ENCODE peak calls at places on chromosomes 5 and 9, in eight cellular contexts. Q is right atrium auricular region; P is right cardiac atrium; I is right lobe of liver; D is CD4-positive, alpha-beta memory T cell; T is cardiac muscle cell; S is small intestine; C is sigmoid colon. K is an unnamed sample.

GRCh38 chr5:54315736-54316135 is 5.4 kb upstream of the ARL15 start:
- DNase-seq in Q (no peak), C (no peak), P (no peak), D (no peak), T (no peak), S (no peak), I (no peak), K (no peak)

GRCh38 chr9:22446950-22447606 is 454 bp downstream of the DMRTA1 start:
- DNase-seq in I (peak; percentile 85), T (peak; percentile 29), C (peak; percentile 72), S (peak; percentile 42), Q (no peak), D (no peak), P (peak; percentile 64), K (peak; percentile 68)

GRCh38 chr9:117772960-117773359 is 68.8 kb downstream of the TLR4 start:
- DNase-seq in S (peak; percentile 8), C (no peak), I (no peak), D (no peak), P (no peak), T (peak; percentile 31), Q (no peak), K (no peak)

GRCh38 chr9:133148351-133149129 is 15.2 kb downstream of the GBGT1 start:
- DNase-seq in C (peak; percentile 88), Q (no peak), P (peak; percentile 73), D (peak; percentile 74), S (peak; percentile 61), I (no peak), T (peak; percentile 46), K (peak; percentile 84)

GRCh38 chr5:176697929-176698520 is 50.7 kb downstream of the TSPAN17 start:
- DNase-seq in I (no peak), T (no peak), C (no peak), P (no peak), S (no peak), Q (no peak), D (no peak), K (no peak)

GRCh38 chr9:131923132-131923671 is 156.5 kb downstream of the MED27 start:
- DNase-seq in S (no peak), I (no peak), D (no peak), P (no peak), Q (no peak), T (no peak), C (no peak), K (no peak)

GRCh38 chr9:113805753-113806152 is 70.4 kb upstream of the ZNF618 start:
- DNase-seq in T (no peak), P (no peak), I (no peak), C (no peak), S (no peak), D (no peak), Q (no peak), K (no peak)

GRCh38 chr5:115243412-115243811 is 19.3 kb downstream of the PGGT1B start:
- DNase-seq in I (no peak), D (no peak), Q (no peak), S (peak; percentile 69), T (peak; percentile 45), C (no peak), P (no peak), K (no peak)

GRCh38 chr9:137685035-137685885 is 66.5 kb downstream of the EHMT1 start:
- DNase-seq in C (no peak), P (no peak), Q (no peak), D (no peak), I (no peak), T (peak; percentile 35), S (no peak), K (no peak)

GRCh38 chr9:135326141-135326540 is 153.4 kb upstream of the PPP1R26 start:
- DNase-seq in S (no peak), C (no peak), Q (no peak), P (no peak), D (no peak), T (no peak), I (no peak), K (no peak)

GRCh38 chr9:82613516-82613915 is 449.4 kb downstream of the RASEF start:
- DNase-seq in Q (no peak), S (no peak), P (no peak), T (no peak), I (no peak), D (no peak), C (no peak), K (no peak)

GRCh38 chr5:31640024-31640423 is 1.1 kb downstream of the PDZD2 start:
- DNase-seq in P (no peak), I (no peak), Q (no peak), T (no peak), S (no peak), C (no peak), D (no peak), K (no peak)

GRCh38 chr9:11269036-11269435 is 656.2 kb upstream of the PTPRD start:
- DNase-seq in Q (no peak), C (no peak), I (no peak), D (no peak), S (no peak), P (no peak), T (no peak), K (no peak)

GRCh38 chr9:31582071-31582470 is 802.4 kb upstream of the ACO1 start:
- DNase-seq in T (no peak), C (no peak), I (no peak), P (no peak), S (no peak), Q (no peak), D (no peak), K (no peak)

GRCh38 chr5:78640622-78641021 is 8.0 kb downstream of the LHFPL2 start:
- DNase-seq in T (no peak), C (no peak), D (no peak), I (no peak), P (no peak), Q (no peak), S (no peak), K (no peak)

GRCh38 chr9:99150456-99151171 is 45.7 kb downstream of the TGFBR1 start:
- DNase-seq in C (no peak), T (no peak), S (peak; percentile 36), Q (no peak), P (no peak), I (no peak), D (peak; percentile 17), K (no peak)
- H3K27ac ChIP-seq in C (no peak overlapping the region), T (no peak overlapping the region), S (no peak overlapping the region), Q (no peak overlapping the region), P (no peak overlapping the region), I (no peak overlapping the region), D (no peak overlapping the region), K (no peak overlapping the region)

DNA sequence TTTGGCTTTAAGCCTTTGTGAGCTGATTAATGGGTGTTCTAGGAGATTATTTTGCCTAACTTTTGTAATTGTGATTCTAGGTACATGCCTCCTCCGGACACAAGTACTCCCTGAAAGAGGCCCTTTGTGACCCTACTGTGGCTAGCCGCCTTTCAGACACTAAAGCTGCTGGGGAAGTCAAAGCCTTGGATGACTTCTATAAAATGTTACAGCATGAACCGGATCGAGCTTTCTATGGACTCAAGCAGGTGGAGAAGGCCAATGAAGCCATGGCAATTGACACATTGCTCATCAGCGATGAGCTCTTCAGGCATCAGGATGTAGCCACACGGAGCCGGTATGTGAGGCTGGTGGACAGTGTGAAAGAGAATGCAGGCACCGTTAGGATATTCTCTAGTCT is 13.6 kb downstream of the ITGA1 start:
- DNase-seq in T (no peak), S (peak; percentile 15), D (no peak), P (no peak), I (no peak), Q (no peak), C (no peak), K (no peak)
- H3K27ac ChIP-seq in T (peak overlapping the region; percentile 94), S (peak overlapping the region; percentile 32), D (peak overlapping the region; percentile 72), P (peak overlapping the region; percentile 78), I (peak overlapping the region; percentile 78), Q (peak overlapping the region; percentile 94), C (peak overlapping the region; percentile 91), K (peak overlapping the region; percentile 88)

GRCh38 chr5:138972836-138973235 is 97.7 kb upstream of the LRRTM2 start:
- DNase-seq in S (no peak), I (no peak), D (no peak), C (no peak), T (no peak), Q (no peak), P (no peak), K (peak; percentile 45)

GRCh38 chr5:138974227-138975063 is 99.3 kb upstream of the LRRTM2 start:
- DNase-seq in P (peak; percentile 81), D (no peak), C (no peak), S (no peak), I (no peak), Q (peak; percentile 78), T (peak; percentile 90), K (no peak)

GRCh38 chr5:138972230-138972629 is 97.1 kb upstream of the LRRTM2 start:
- DNase-seq in C (no peak), D (no peak), Q (no peak), S (no peak), P (no peak), I (no peak), T (no peak), K (no peak)

GRCh38 chr5:138978085-138978484 is 103.0 kb upstream of the LRRTM2 start:
- DNase-seq in S (no peak), Q (no peak), P (no peak), T (peak; percentile 40), I (no peak), C (no peak), D (no peak), K (no peak)

GRCh38 chr5:138975098-138975847 is 100.1 kb upstream of the LRRTM2 start:
- DNase-seq in D (no peak), C (peak; percentile 79), P (peak; percentile 59), T (peak; percentile 91), S (no peak), I (peak; percentile 54), Q (peak; percentile 73), K (no peak)
- H3K27ac ChIP-seq in D (no peak overlapping the region), C (peak overlapping the region; percentile 24), P (peak overlapping the region; percentile 50), T (peak overlapping the region; percentile 83), S (no peak overlapping the region), I (no peak overlapping the region), Q (peak overlapping the region; percentile 88), K (peak overlapping the region; percentile 43)

GRCh38 chr5:171625646-171626045 is 160.0 kb upstream of the SMIM23 start:
- DNase-seq in C (peak; percentile 48), T (no peak), I (peak; percentile 13), Q (no peak), D (no peak), S (no peak), P (no peak), K (no peak)

GRCh38 chr5:171622010-171622409 is 163.6 kb upstream of the SMIM23 start:
- DNase-seq in D (no peak), P (no peak), I (no peak), C (peak; percentile 2), T (no peak), Q (no peak), S (no peak), K (no peak)

GRCh38 chr5:171623107-171623506 is 162.5 kb upstream of the SMIM23 start:
- DNase-seq in P (no peak), D (no peak), Q (no peak), C (no peak), S (no peak), I (peak; percentile 4), T (no peak), K (no peak)

GRCh38 chr5:171623551-171624097 is 162.0 kb upstream of the SMIM23 start:
- DNase-seq in I (peak; percentile 22), T (no peak), D (no peak), Q (no peak), S (no peak), C (peak; percentile 48), P (no peak), K (no peak)

DNA sequence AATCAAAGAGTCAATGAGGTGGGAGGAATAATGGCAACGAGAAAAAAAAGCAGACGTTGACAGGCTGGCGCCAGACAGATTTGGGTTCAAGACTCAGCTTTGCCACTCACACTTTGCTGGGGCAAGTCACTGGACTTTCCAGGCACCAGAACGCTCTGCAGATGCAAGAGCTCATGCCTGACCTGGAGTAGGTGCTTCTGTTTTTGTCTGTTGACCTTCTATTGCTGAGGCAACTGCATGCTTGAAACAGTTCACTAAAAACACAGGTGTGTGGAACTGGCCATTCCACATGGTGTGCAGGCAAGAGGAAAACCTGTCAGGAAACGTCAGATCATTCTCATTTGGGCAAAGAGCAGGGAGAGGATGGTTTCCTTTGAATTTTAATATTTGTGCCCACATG is 161.2 kb upstream of the SMIM23 start:
- DNase-seq in S (no peak), P (no peak), C (peak; percentile 38), D (no peak), I (peak; percentile 25), T (no peak), Q (no peak), K (no peak)
- H3K27ac ChIP-seq in S (no peak overlapping the region), P (no peak overlapping the region), C (no peak overlapping the region), D (no peak overlapping the region), I (no peak overlapping the region), T (no peak overlapping the region), Q (no peak overlapping the region), K (no peak overlapping the region)